ENCODE peak calls at places on chromosomes 3 and 15, in nine cellular contexts. R, F, N, E, J, P, U, Q and Y are unnamed samples. For H3K4me1, the result is how much of the 10 kb centered on the place peaks cover.

GRCh38 chr3:76438971-76439370 is 600.9 kb upstream of the ROBO2 start:
- DNase-seq in R (no peak), F (no peak), N (no peak), E (no peak), J (no peak), P (peak), U (no peak), Q (no peak), Y (no peak)

GRCh38 chr15:62895905-62896316 is 146.6 kb upstream of the TPM1 start:
- DNase-seq in R (no peak), F (no peak), N (peak), E (no peak), J (no peak), P (peak), U (peak), Q (no peak), Y (no peak)

GRCh38 chr3:49634736-49635135 is 39.4 kb upstream of the APEH start:
- DNase-seq in R (no peak), F (no peak), N (no peak), E (no peak), J (no peak), P (no peak), U (no peak), Q (no peak), Y (peak)

GRCh38 chr3:180280601-180281000 is 243.9 kb upstream of the PEX5L start:
- DNase-seq in R (no peak), F (no peak), N (no peak), E (no peak), J (no peak), P (peak), U (no peak), Q (no peak), Y (no peak)

GRCh38 chr3:147141516-147141915 is 264.8 kb downstream of the ZIC4 start:
- DNase-seq in R (no peak), F (no peak), N (no peak), E (no peak), J (no peak), P (no peak), U (no peak), Q (no peak), Y (no peak)

GRCh38 chr3:95327478-95327877 is 1264.6 kb downstream of the NSUN3 start:
- DNase-seq in R (no peak), F (no peak), N (no peak), E (no peak), J (no peak), P (no peak), U (no peak), Q (no peak), Y (no peak)

GRCh38 chr15:69798481-69799315 is 299.0 kb downstream of the TLE3 start:
- DNase-seq in R (no peak), F (no peak), N (no peak), E (no peak), J (no peak), P (peak), U (peak), Q (no peak), Y (peak)

GRCh38 chr3:73143821-73144237 is 82.4 kb downstream of the EBLN2 start:
- DNase-seq in R (no peak), F (no peak), N (no peak), E (no peak), J (peak), P (peak), U (no peak), Q (no peak), Y (peak)

GRCh38 chr15:93830221-93830765 is 401.1 kb upstream of the MCTP2 start:
- DNase-seq in R (no peak), F (no peak), N (peak), E (no peak), J (no peak), P (no peak), U (no peak), Q (no peak), Y (no peak)

GRCh38 chr15:32715276-32715675 is 2.5 kb upstream of the GREM1 start:
- DNase-seq in R (no peak), F (no peak), N (no peak), E (no peak), J (no peak), P (peak), U (no peak), Q (no peak), Y (no peak)

GRCh38 chr15:51004103-51004536 is 90.6 kb downstream of the TNFAIP8L3 start:
- DNase-seq in R (no peak), F (no peak), N (peak), E (no peak), J (no peak), P (peak), U (no peak), Q (no peak), Y (peak)

GRCh38 chr3:188861847-188862740 is 309.7 kb upstream of the TPRG1 start:
- DNase-seq in R (no peak), F (no peak), N (no peak), E (no peak), J (no peak), P (peak), U (peak), Q (no peak), Y (peak)

GRCh38 chr3:102410616-102411015 is 24.2 kb upstream of the ZPLD1 start:
- DNase-seq in R (no peak), F (no peak), N (no peak), E (no peak), J (no peak), P (peak), U (no peak), Q (no peak), Y (no peak)

GRCh38 chr3:126530171-126531050 is 6.5 kb downstream of the CHST13 start:
- DNase-seq in R (no peak), F (no peak), N (no peak), E (peak), J (peak), P (no peak), U (no peak), Q (no peak), Y (no peak)

GRCh38 chr15:92638291-92638708 is 17.3 kb downstream of the FAM174B start:
- DNase-seq in R (no peak), F (no peak), N (no peak), E (no peak), J (no peak), P (peak), U (peak), Q (no peak), Y (no peak)

GRCh38 chr15:89725064-89725463 is 26.0 kb downstream of the MESP1 start:
- DNase-seq in R (no peak), F (no peak), N (no peak), E (no peak), J (no peak), P (no peak), U (no peak), Q (no peak), Y (no peak)

GRCh38 chr3:14633819-14634424 is 17.6 kb upstream of the CCDC174 start:
- DNase-seq in R (peak), F (peak), N (peak), E (no peak), J (peak), P (peak), U (peak), Q (no peak), Y (peak)

GRCh38 chr3:129559565-129560079 is 16.6 kb downstream of the H1-8 start:
- DNase-seq in R (no peak), F (no peak), N (no peak), E (no peak), J (no peak), P (no peak), U (no peak), Q (no peak), Y (no peak)
- H3K4me1 ChIP-seq in R (under half), F (under half), N (under half), E (under half), J (under half), P (under half), U (under half), Q (under half), Y (half or more)

DNA sequence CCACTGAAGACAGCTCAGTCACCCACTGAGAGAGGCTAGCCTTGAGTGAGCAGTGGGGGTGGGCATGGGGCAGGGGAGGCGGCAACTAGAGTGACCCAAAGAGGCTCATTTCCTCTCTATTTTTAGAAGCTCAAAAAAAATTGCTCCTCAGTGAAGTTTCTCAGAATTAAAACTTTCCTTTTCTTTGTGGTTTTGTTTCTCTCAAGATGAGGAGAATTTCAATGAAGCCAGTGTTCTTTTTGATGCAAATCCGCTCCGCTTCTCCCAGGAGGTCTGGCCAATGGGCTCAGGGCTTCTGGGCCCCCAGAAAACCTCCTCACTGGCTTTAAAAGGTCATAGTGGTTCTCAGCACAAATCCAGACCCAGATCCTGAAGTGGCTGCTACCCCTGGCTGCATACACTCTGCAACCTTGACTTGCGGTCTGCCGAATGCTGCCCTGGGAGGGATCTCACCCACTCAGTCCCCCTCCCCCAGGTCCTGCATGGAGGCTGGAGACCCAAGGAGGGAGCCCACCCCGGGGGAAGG is at the start of gene ACSBG1:
- DNase-seq in R (no peak), F (no peak), N (no peak), E (no peak), J (no peak), P (no peak), U (no peak), Q (no peak), Y (no peak)
- H3K4me1 ChIP-seq in R (under half), F (under half), N (under half), E (under half), J (under half), P (under half), U (under half), Q (under half), Y (under half)

DNA sequence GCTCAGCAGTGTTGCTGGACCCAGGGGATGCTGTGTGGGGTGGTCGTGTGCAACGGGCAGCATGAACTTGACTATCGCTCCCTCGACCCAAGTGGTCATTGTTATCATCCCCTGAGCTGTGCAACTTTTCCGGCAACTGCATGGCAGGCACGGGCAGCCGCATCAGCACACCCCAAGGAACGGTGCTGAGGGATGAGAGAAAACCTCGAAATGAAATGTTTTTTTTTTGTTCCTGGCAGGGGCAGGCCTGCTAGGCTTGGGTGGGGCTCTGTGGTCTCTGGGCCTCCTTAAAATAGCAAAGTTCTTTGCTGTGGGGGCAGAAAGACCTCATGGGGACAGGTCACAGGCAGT is 51.4 kb downstream of the CORO2B start:
- DNase-seq in R (no peak), F (no peak), N (no peak), E (no peak), J (no peak), P (no peak), U (no peak), Q (no peak), Y (no peak)
- H3K4me1 ChIP-seq in R (under half), F (under half), N (under half), E (under half), J (under half), P (under half), U (under half), Q (under half), Y (under half)

DNA sequence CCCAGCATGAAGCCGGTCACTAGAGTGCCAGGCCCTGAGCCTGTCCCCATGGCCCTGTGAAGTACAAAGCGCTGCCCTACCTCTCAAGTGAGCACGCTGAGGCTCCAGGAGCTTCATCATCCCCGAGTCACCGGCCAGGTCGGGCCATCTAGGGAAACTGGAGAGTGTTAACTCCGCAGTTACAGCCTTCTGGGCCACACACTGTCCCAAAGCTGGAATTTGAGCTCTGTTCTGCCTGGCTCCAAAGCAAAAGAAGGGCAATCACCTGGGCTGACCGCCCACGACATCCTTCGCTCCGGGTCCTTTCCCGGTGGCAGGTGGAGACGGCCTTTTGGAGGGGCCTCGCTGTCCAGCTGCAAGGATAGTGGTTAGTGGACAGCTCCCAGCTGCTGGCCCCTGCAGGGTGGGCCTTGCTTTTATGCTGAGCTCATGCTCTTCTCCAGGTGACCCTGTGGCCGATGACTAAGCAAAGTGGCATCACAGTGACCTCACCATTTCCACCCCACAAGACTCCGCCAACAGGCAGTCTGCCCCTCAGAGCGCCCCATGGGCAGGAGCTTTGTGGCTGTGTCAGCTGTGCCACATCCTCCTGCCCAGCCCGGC is 3.5 kb upstream of the MUC4 start:
- DNase-seq in R (no peak), F (no peak), N (no peak), E (no peak), J (no peak), P (peak), U (no peak), Q (no peak), Y (no peak)
- H3K4me1 ChIP-seq in R (under half), F (under half), N (under half), E (under half), J (under half), P (under half), U (under half), Q (under half), Y (under half)

GRCh38 chr15:74778599-74778970 is 3.3 kb upstream of the CSK start:
- DNase-seq in R (no peak), F (no peak), N (no peak), E (no peak), J (no peak), P (no peak), U (no peak), Q (no peak), Y (no peak)
- H3K4me1 ChIP-seq in R (under half), F (half or more), N (under half), E (under half), J (under half), P (under half), U (under half), Q (under half), Y (under half)